ENCODE peak calls at places on chromosome 14, in eight cellular contexts. One of them, this sample, is unnamed. For H3K79me2, the result is how much of the 10 kb centered on the place peaks cover.

GRCh38 chr14:59407246-59407615 is 57.9 kb downstream of the GPR135 start:
- DNase-seq in endothelial cell of umbilical vein: peak
- DNase-seq in HepG2: peak
- DNase-seq in mammary epithelial cell: peak
- DNase-seq in HCT116: no peak
- DNase-seq in hepatocyte: peak
- DNase-seq in K562: no peak
- DNase-seq in GM23248: peak
- DNase-seq in this sample: no peak

GRCh38 chr14:52080171-52080800 is 11.4 kb upstream of the NID2 start:
- DNase-seq in K562: no peak
- DNase-seq in HepG2: no peak
- DNase-seq in HCT116: no peak
- DNase-seq in GM23248: peak
- DNase-seq in hepatocyte: no peak
- DNase-seq in endothelial cell of umbilical vein: no peak
- DNase-seq in mammary epithelial cell: peak
- DNase-seq in this sample: no peak

GRCh38 chr14:35285991-35286564 is 6.1 kb upstream of the PSMA6 start:
- DNase-seq in mammary epithelial cell: no peak
- DNase-seq in hepatocyte: no peak
- DNase-seq in HepG2: no peak
- DNase-seq in endothelial cell of umbilical vein: no peak
- DNase-seq in HCT116: no peak
- DNase-seq in GM23248: no peak
- DNase-seq in K562: no peak
- DNase-seq in this sample: peak

GRCh38 chr14:38065101-38065762 is 142.5 kb upstream of the SSTR1 start:
- DNase-seq in K562: no peak
- DNase-seq in hepatocyte: no peak
- DNase-seq in endothelial cell of umbilical vein: no peak
- DNase-seq in mammary epithelial cell: no peak
- DNase-seq in GM23248: no peak
- DNase-seq in HCT116: no peak
- DNase-seq in HepG2: no peak
- DNase-seq in this sample: peak

GRCh38 chr14:69315302-69315701 is 55.3 kb downstream of the GALNT16 start:
- DNase-seq in GM23248: no peak
- DNase-seq in HepG2: no peak
- DNase-seq in HCT116: no peak
- DNase-seq in mammary epithelial cell: no peak
- DNase-seq in endothelial cell of umbilical vein: no peak
- DNase-seq in K562: peak
- DNase-seq in hepatocyte: no peak
- DNase-seq in this sample: no peak

GRCh38 chr14:85387181-85387580 is 142.8 kb upstream of the FLRT2 start:
- DNase-seq in K562: no peak
- DNase-seq in endothelial cell of umbilical vein: peak
- DNase-seq in mammary epithelial cell: peak
- DNase-seq in GM23248: no peak
- DNase-seq in HCT116: no peak
- DNase-seq in hepatocyte: no peak
- DNase-seq in HepG2: no peak
- DNase-seq in this sample: no peak

GRCh38 chr14:103735022-103735421 is 19.4 kb downstream of the ZFYVE21 start:
- DNase-seq in endothelial cell of umbilical vein: peak
- DNase-seq in HepG2: no peak
- DNase-seq in hepatocyte: no peak
- DNase-seq in mammary epithelial cell: no peak
- DNase-seq in GM23248: no peak
- DNase-seq in HCT116: no peak
- DNase-seq in K562: no peak
- DNase-seq in this sample: no peak

GRCh38 chr14:22218729-22219128 is 370.3 kb downstream of the DAD1 start:
- DNase-seq in HCT116: no peak
- DNase-seq in mammary epithelial cell: no peak
- DNase-seq in HepG2: no peak
- DNase-seq in GM23248: no peak
- DNase-seq in endothelial cell of umbilical vein: no peak
- DNase-seq in hepatocyte: no peak
- DNase-seq in K562: no peak
- DNase-seq in this sample: peak

GRCh38 chr14:34081576-34082136 is 130.8 kb upstream of the EGLN3 start:
- DNase-seq in HepG2: peak
- DNase-seq in mammary epithelial cell: peak
- DNase-seq in endothelial cell of umbilical vein: peak
- DNase-seq in hepatocyte: peak
- DNase-seq in K562: no peak
- DNase-seq in GM23248: peak
- DNase-seq in HCT116: peak
- DNase-seq in this sample: no peak

GRCh38 chr14:50620341-50620740 is 47.8 kb downstream of the SAV1 start:
- DNase-seq in HCT116: no peak
- DNase-seq in GM23248: no peak
- DNase-seq in mammary epithelial cell: peak
- DNase-seq in K562: no peak
- DNase-seq in hepatocyte: no peak
- DNase-seq in HepG2: no peak
- DNase-seq in endothelial cell of umbilical vein: peak
- DNase-seq in this sample: no peak

GRCh38 chr14:68704736-68705720 is 87.8 kb downstream of the ZFP36L1 start:
- DNase-seq in HCT116: no peak
- DNase-seq in hepatocyte: no peak
- DNase-seq in K562: no peak
- DNase-seq in mammary epithelial cell: peak
- DNase-seq in GM23248: peak
- DNase-seq in endothelial cell of umbilical vein: no peak
- DNase-seq in HepG2: no peak
- DNase-seq in this sample: no peak

GRCh38 chr14:105330491-105330895 is 15.9 kb downstream of the PACS2 start:
- DNase-seq in hepatocyte: no peak
- DNase-seq in endothelial cell of umbilical vein: peak
- DNase-seq in HepG2: no peak
- DNase-seq in K562: no peak
- DNase-seq in GM23248: peak
- DNase-seq in HCT116: no peak
- DNase-seq in mammary epithelial cell: peak
- DNase-seq in this sample: no peak

GRCh38 chr14:105331575-105332351 is 17.2 kb downstream of the PACS2 start:
- DNase-seq in GM23248: no peak
- DNase-seq in HepG2: no peak
- DNase-seq in HCT116: no peak
- DNase-seq in K562: no peak
- DNase-seq in endothelial cell of umbilical vein: no peak
- DNase-seq in hepatocyte: no peak
- DNase-seq in mammary epithelial cell: no peak
- DNase-seq in this sample: no peak

GRCh38 chr14:105333020-105333490 is 18.5 kb downstream of the PACS2 start:
- DNase-seq in HCT116: no peak
- DNase-seq in mammary epithelial cell: no peak
- DNase-seq in HepG2: no peak
- DNase-seq in endothelial cell of umbilical vein: no peak
- DNase-seq in GM23248: no peak
- DNase-seq in K562: no peak
- DNase-seq in hepatocyte: no peak
- DNase-seq in this sample: no peak

GRCh38 chr14:105333613-105334364 is 19.2 kb downstream of the PACS2 start:
- DNase-seq in hepatocyte: no peak
- DNase-seq in HCT116: no peak
- DNase-seq in GM23248: no peak
- DNase-seq in HepG2: no peak
- DNase-seq in endothelial cell of umbilical vein: no peak
- DNase-seq in K562: no peak
- DNase-seq in mammary epithelial cell: no peak
- DNase-seq in this sample: no peak

GRCh38 chr14:105332352-105332874 is 17.9 kb downstream of the PACS2 start:
- DNase-seq in GM23248: no peak
- DNase-seq in K562: no peak
- DNase-seq in mammary epithelial cell: no peak
- DNase-seq in endothelial cell of umbilical vein: no peak
- DNase-seq in hepatocyte: no peak
- DNase-seq in HepG2: no peak
- DNase-seq in HCT116: no peak
- DNase-seq in this sample: no peak
- H3K79me2 ChIP-seq in GM23248: half or more
- H3K79me2 ChIP-seq in K562: under half
- H3K79me2 ChIP-seq in mammary epithelial cell: half or more
- H3K79me2 ChIP-seq in endothelial cell of umbilical vein: under half
- H3K79me2 ChIP-seq in hepatocyte: half or more
- H3K79me2 ChIP-seq in HepG2: under half
- H3K79me2 ChIP-seq in HCT116: half or more
- H3K79me2 ChIP-seq in this sample: under half

DNA sequence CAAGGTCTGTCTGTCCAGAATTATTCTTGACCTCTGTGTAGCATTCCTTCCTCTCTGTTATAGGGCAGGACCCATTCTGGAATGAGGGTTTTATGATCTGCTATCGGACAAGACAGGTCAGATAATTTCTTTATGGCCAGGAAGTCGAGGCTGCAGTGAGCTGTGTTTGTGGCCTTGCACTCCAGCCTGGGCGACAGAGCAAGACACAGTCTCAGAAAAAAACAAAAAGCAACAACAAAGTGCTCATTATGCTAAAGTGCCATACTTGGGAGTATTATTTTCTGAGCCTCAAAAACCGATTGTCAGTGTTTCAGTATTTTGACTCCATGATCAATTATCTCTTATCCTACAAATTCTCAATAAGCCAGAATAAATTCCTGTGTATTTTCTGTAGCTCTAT is 4.1 kb downstream of the CIPC start:
- DNase-seq in hepatocyte: no peak
- DNase-seq in HCT116: no peak
- DNase-seq in mammary epithelial cell: no peak
- DNase-seq in endothelial cell of umbilical vein: no peak
- DNase-seq in HepG2: no peak
- DNase-seq in K562: no peak
- DNase-seq in GM23248: no peak
- DNase-seq in this sample: no peak
- H3K27ac ChIP-seq in hepatocyte: peak
- H3K27ac ChIP-seq in HCT116: no peak
- H3K27ac ChIP-seq in mammary epithelial cell: no peak
- H3K27ac ChIP-seq in endothelial cell of umbilical vein: no peak
- H3K27ac ChIP-seq in HepG2: no peak
- H3K27ac ChIP-seq in K562: no peak
- H3K27ac ChIP-seq in GM23248: no peak
- H3K27ac ChIP-seq in this sample: no peak

DNA sequence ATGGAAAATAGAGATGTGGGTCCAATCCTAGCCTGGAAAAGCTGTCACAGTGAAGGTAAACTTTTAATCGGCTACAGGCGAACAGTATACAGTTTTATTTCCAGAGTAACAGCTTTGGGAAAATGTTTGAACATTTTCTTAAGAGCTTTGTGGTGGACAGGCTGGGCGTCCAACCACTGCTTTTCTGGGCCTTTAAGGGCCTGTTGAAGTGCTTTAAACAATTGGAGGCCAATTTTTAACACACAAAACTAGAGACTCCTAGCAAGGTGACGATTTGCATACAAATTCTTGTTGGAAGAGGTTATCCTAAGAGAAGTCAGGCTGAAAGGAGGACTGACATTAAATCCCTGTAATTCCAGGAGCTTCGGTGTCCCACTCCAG is 27.0 kb downstream of the BCL11B start:
- DNase-seq in K562: no peak
- DNase-seq in GM23248: no peak
- DNase-seq in hepatocyte: no peak
- DNase-seq in endothelial cell of umbilical vein: no peak
- DNase-seq in mammary epithelial cell: no peak
- DNase-seq in HCT116: no peak
- DNase-seq in HepG2: no peak
- DNase-seq in this sample: no peak
- H3K79me2 ChIP-seq in K562: under half
- H3K79me2 ChIP-seq in GM23248: under half
- H3K79me2 ChIP-seq in hepatocyte: under half
- H3K79me2 ChIP-seq in endothelial cell of umbilical vein: under half
- H3K79me2 ChIP-seq in mammary epithelial cell: half or more
- H3K79me2 ChIP-seq in HCT116: under half
- H3K79me2 ChIP-seq in HepG2: under half
- H3K79me2 ChIP-seq in this sample: under half

DNA sequence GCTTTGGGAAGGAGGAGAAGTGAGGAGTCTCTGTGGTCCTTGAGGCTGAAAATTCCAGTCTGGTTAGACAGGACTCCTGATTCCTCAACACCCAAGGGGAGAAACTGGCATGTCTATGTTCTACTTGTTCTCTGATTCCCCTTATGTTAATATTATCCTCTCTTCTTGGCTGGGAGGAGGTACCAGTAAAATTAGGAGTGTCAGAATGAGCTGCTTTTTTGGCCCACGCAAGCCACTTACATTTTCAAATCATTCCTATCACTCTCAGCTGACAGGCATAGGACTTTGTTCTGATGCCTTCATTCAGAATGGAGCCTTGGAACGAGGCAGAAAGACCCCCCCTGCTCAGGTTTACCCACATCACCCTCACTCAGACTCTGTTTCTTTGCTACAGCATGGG is 1077.2 kb downstream of the BCL11B start:
- DNase-seq in HCT116: no peak
- DNase-seq in GM23248: no peak
- DNase-seq in HepG2: no peak
- DNase-seq in hepatocyte: no peak
- DNase-seq in mammary epithelial cell: no peak
- DNase-seq in endothelial cell of umbilical vein: no peak
- DNase-seq in K562: no peak
- DNase-seq in this sample: no peak
- H3K27ac ChIP-seq in HCT116: no peak
- H3K27ac ChIP-seq in GM23248: no peak
- H3K27ac ChIP-seq in HepG2: no peak
- H3K27ac ChIP-seq in hepatocyte: no peak
- H3K27ac ChIP-seq in mammary epithelial cell: no peak
- H3K27ac ChIP-seq in endothelial cell of umbilical vein: no peak
- H3K27ac ChIP-seq in K562: no peak
- H3K27ac ChIP-seq in this sample: no peak

GRCh38 chr14:105907276-105907675 is 380.9 kb downstream of the TMEM121 start:
- DNase-seq in mammary epithelial cell: no peak
- DNase-seq in HepG2: no peak
- DNase-seq in K562: no peak
- DNase-seq in GM23248: no peak
- DNase-seq in hepatocyte: no peak
- DNase-seq in endothelial cell of umbilical vein: no peak
- DNase-seq in HCT116: no peak
- DNase-seq in this sample: no peak
- H3K79me2 ChIP-seq in mammary epithelial cell: under half
- H3K79me2 ChIP-seq in HepG2: under half
- H3K79me2 ChIP-seq in K562: under half
- H3K79me2 ChIP-seq in GM23248: under half
- H3K79me2 ChIP-seq in hepatocyte: under half
- H3K79me2 ChIP-seq in endothelial cell of umbilical vein: under half
- H3K79me2 ChIP-seq in HCT116: under half
- H3K79me2 ChIP-seq in this sample: under half

GRCh38 chr14:60845523-60845922 is 111.0 kb downstream of the MNAT1 start:
- DNase-seq in HCT116: no peak
- DNase-seq in HepG2: no peak
- DNase-seq in GM23248: no peak
- DNase-seq in endothelial cell of umbilical vein: no peak
- DNase-seq in K562: no peak
- DNase-seq in mammary epithelial cell: no peak
- DNase-seq in hepatocyte: no peak
- DNase-seq in this sample: peak
- H3K27ac ChIP-seq in HCT116: no peak
- H3K27ac ChIP-seq in HepG2: no peak
- H3K27ac ChIP-seq in GM23248: no peak
- H3K27ac ChIP-seq in endothelial cell of umbilical vein: no peak
- H3K27ac ChIP-seq in K562: no peak
- H3K27ac ChIP-seq in mammary epithelial cell: no peak
- H3K27ac ChIP-seq in hepatocyte: no peak
- H3K27ac ChIP-seq in this sample: peak

GRCh38 chr14:101991336-101991735 is 27.0 kb downstream of the DYNC1H1 start:
- DNase-seq in hepatocyte: no peak
- DNase-seq in HCT116: no peak
- DNase-seq in GM23248: no peak
- DNase-seq in endothelial cell of umbilical vein: no peak
- DNase-seq in mammary epithelial cell: no peak
- DNase-seq in K562: no peak
- DNase-seq in HepG2: no peak
- DNase-seq in this sample: no peak
- H3K79me2 ChIP-seq in hepatocyte: under half
- H3K79me2 ChIP-seq in HCT116: under half
- H3K79me2 ChIP-seq in GM23248: half or more
- H3K79me2 ChIP-seq in endothelial cell of umbilical vein: under half
- H3K79me2 ChIP-seq in mammary epithelial cell: half or more
- H3K79me2 ChIP-seq in K562: under half
- H3K79me2 ChIP-seq in HepG2: under half
- H3K79me2 ChIP-seq in this sample: under half

This sample was measured in OCI-LY7.